ENCODE peak calls at places on chromosomes 16 and 17, in eight cellular contexts. M is mesendoderm, V is astrocyte, O is neural progenitor cell, I is GM23248, Z is fibroblast of lung, B is HCT116, F is colonic mucosa. W is an unnamed sample.
A peak's percentile ranks its signal among the peaks of the same experiment; 100 is the strongest.

GRCh38 chr16:911604-912321 is 59.0 kb downstream of the LMF1 start:
- DNase-seq in B (no peak), O (no peak), I (no peak), Z (no peak), M (no peak), F (no peak), V (no peak), W (no peak)

GRCh38 chr16:81558444-81559175 is 114.0 kb downstream of the CMIP start:
- DNase-seq in I (no peak), F (peak; percentile 93), B (no peak), M (peak; percentile 76), Z (no peak), V (no peak), O (peak; percentile 24), W (peak; percentile 72)

GRCh38 chr16:56944954-56945839 is 13.3 kb downstream of the HERPUD1 start:
- DNase-seq in Z (peak; percentile 36), M (no peak), B (no peak), O (no peak), F (no peak), V (no peak), I (no peak), W (no peak)

GRCh38 chr17:73043686-73044581 is 48.6 kb downstream of the SLC39A11 start:
- DNase-seq in O (no peak), I (peak; percentile 72), F (no peak), Z (peak; percentile 67), V (peak; percentile 67), B (no peak), M (no peak), W (no peak)

GRCh38 chr17:72588961-72589360 is 468.1 kb downstream of the SOX9 start:
- DNase-seq in V (peak; percentile 91), M (no peak), O (no peak), B (peak; percentile 87), F (peak; percentile 80), Z (peak; percentile 92), I (no peak), W (no peak)

GRCh38 chr16:53156516-53156915 is 101.7 kb downstream of the CHD9 start:
- DNase-seq in M (no peak), B (no peak), O (no peak), I (peak; percentile 69), V (peak; percentile 57), Z (peak; percentile 69), F (no peak), W (no peak)

GRCh38 chr16:84380405-84380804 is 12.1 kb downstream of the ATP2C2 start:
- DNase-seq in M (no peak), O (no peak), Z (no peak), V (no peak), B (no peak), I (no peak), F (no peak), W (no peak)

GRCh38 chr17:17605747-17606083 is 14.2 kb upstream of the PEMT start:
- DNase-seq in B (no peak), Z (peak; percentile 74), V (peak; percentile 69), I (peak; percentile 86), F (no peak), O (no peak), M (no peak), W (no peak)

GRCh38 chr16:66515543-66516171 is 34.3 kb downstream of the TK2 start:
- DNase-seq in V (peak; percentile 74), Z (peak; percentile 84), F (no peak), B (no peak), I (peak; percentile 80), M (peak; percentile 55), O (no peak), W (peak; percentile 61)

GRCh38 chr17:28097901-28098300 is 55.4 kb downstream of the NLK start:
- DNase-seq in Z (no peak), O (no peak), M (no peak), B (no peak), V (no peak), F (no peak), I (no peak), W (no peak)

GRCh38 chr17:73770115-73770848 is 126.0 kb upstream of the SDK2 start:
- DNase-seq in V (peak; percentile 75), F (peak; percentile 81), Z (peak; percentile 84), O (no peak), B (peak; percentile 21), M (peak; percentile 68), I (peak; percentile 90), W (no peak)

GRCh38 chr17:19502517-19502916 is 31.1 kb upstream of the SLC47A1 start:
- DNase-seq in M (no peak), F (no peak), V (no peak), B (no peak), Z (no peak), I (no peak), O (no peak), W (no peak)

GRCh38 chr17:36945959-36946725 is 2.6 kb upstream of the AATF start:
- DNase-seq in Z (no peak), O (peak; percentile 51), M (peak; percentile 74), F (no peak), B (no peak), I (no peak), V (no peak), W (no peak)

GRCh38 chr17:39161967-39162366 is 4.0 kb downstream of the ARL5C start:
- DNase-seq in V (no peak), M (no peak), Z (no peak), O (no peak), B (no peak), F (no peak), I (no peak), W (no peak)

GRCh38 chr17:39165844-39166349 is at the start of gene ARL5C:
- DNase-seq in V (no peak), O (no peak), Z (no peak), F (no peak), I (no peak), B (no peak), M (no peak), W (no peak)

GRCh38 chr17:39166437-39167335 is 725 bp upstream of the ARL5C start:
- DNase-seq in Z (no peak), B (no peak), I (no peak), V (no peak), M (no peak), F (no peak), O (no peak), W (no peak)

GRCh38 chr17:39165178-39165843 is 650 bp downstream of the ARL5C start:
- DNase-seq in B (no peak), F (no peak), Z (no peak), O (peak; percentile 22), I (peak; percentile 18), V (no peak), M (no peak), W (no peak)

GRCh38 chr17:39164675-39165143 is 1.3 kb downstream of the ARL5C start:
- DNase-seq in O (peak; percentile 93), V (peak; percentile 94), F (peak; percentile 84), M (peak; percentile 97), I (peak; percentile 92), B (peak; percentile 69), Z (peak; percentile 94), W (peak; percentile 74)
- H3K9ac ChIP-seq in O (no peak overlapping the region), V (no peak overlapping the region), F (no peak overlapping the region), M (peak overlapping the region; percentile 62), I (peak overlapping the region; percentile 60), B (peak overlapping the region; percentile 38), Z (no peak overlapping the region), W (no peak overlapping the region)

GRCh38 chr17:50953831-50954601 is 87.9 kb upstream of the TOB1 start:
- DNase-seq in F (no peak), I (peak; percentile 34), M (peak; percentile 69), O (peak; percentile 69), B (no peak), Z (peak; percentile 83), V (peak; percentile 77), W (peak; percentile 22)
- H3K9ac ChIP-seq in F (no peak overlapping the region), I (no peak overlapping the region), M (peak overlapping the region; percentile 39), O (no peak overlapping the region), B (peak overlapping the region; percentile 5), Z (no peak overlapping the region), V (peak overlapping the region; percentile 53), W (peak overlapping the region; percentile 72)

GRCh38 chr17:83081561-83082201 is 2.3 kb downstream of the METRNL start:
- DNase-seq in F (peak; percentile 91), V (no peak), M (no peak), Z (no peak), I (peak; percentile 90), O (no peak), B (no peak), W (no peak)

GRCh38 chr17:83079340-83079747 is at the start of gene METRNL:
- DNase-seq in B (no peak), I (peak; percentile 90), M (peak; percentile 45), F (peak; percentile 83), Z (peak; percentile 56), O (peak; percentile 87), V (no peak), W (peak; percentile 88)

GRCh38 chr17:83078378-83079339 is 750 bp upstream of the METRNL start:
- DNase-seq in I (peak; percentile 63), O (peak; percentile 46), M (no peak), Z (no peak), B (no peak), V (no peak), F (peak; percentile 49), W (peak; percentile 35)

GRCh38 chr17:83080641-83081560 is 1.5 kb downstream of the METRNL start:
- DNase-seq in I (peak; percentile 75), Z (peak; percentile 47), B (no peak), F (peak; percentile 53), M (no peak), V (no peak), O (peak; percentile 56), W (peak; percentile 53)

GRCh38 chr17:83079766-83080616 is 582 bp downstream of the METRNL start:
- DNase-seq in M (no peak), F (no peak), I (peak; percentile 67), Z (no peak), O (peak; percentile 66), V (no peak), B (no peak), W (peak; percentile 45)
- H3K9ac ChIP-seq in M (peak overlapping the region; percentile 57), F (peak overlapping the region; percentile 97), I (peak overlapping the region; percentile 97), Z (peak overlapping the region; percentile 88), O (no peak overlapping the region), V (peak overlapping the region; percentile 81), B (peak overlapping the region; percentile 74), W (peak overlapping the region; percentile 91)

GRCh38 chr16:11784048-11784780 is 12.8 kb downstream of the ZC3H7A start:
- DNase-seq in O (no peak), F (no peak), V (no peak), B (no peak), Z (peak; percentile 20), I (no peak), M (no peak), W (no peak)

GRCh38 chr16:11779074-11779473 is 18.0 kb downstream of the ZC3H7A start:
- DNase-seq in F (no peak), B (no peak), M (no peak), Z (no peak), V (no peak), O (no peak), I (no peak), W (no peak)

GRCh38 chr16:11783319-11784047 is 13.6 kb downstream of the ZC3H7A start:
- DNase-seq in O (no peak), F (peak; percentile 32), Z (peak; percentile 79), M (no peak), B (no peak), V (peak; percentile 76), I (peak; percentile 50), W (peak; percentile 31)

GRCh38 chr16:11780988-11781680 is 15.9 kb downstream of the ZC3H7A start:
- DNase-seq in M (no peak), O (no peak), V (no peak), B (no peak), Z (no peak), I (no peak), F (no peak), W (no peak)

DNA sequence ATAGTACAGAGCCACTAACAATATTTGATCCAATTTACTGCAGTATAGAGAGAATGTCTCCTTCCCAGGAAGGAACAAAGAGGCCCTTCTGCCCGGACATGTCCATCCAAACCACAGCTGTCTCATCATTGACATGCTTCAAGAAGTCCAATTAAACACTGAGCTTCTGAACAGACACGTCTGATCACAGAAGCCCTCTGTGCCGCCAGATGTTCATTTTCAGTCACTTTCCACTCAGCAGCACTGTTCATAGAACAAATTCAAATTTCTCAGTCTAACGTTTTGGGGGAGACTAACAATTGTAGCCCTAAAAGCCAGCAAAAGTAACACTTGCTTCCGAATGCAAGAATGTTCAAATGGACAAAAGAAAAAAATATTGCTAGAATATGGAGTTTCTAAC is 15.3 kb downstream of the ZC3H7A start:
- DNase-seq in I (no peak), B (no peak), F (no peak), M (no peak), Z (peak; percentile 38), V (peak; percentile 24), O (no peak), W (no peak)
- H3K9ac ChIP-seq in I (no peak overlapping the region), B (no peak overlapping the region), F (no peak overlapping the region), M (no peak overlapping the region), Z (no peak overlapping the region), V (peak overlapping the region; percentile 73), O (peak overlapping the region; percentile 6), W (no peak overlapping the region)

W was measured in K562.